ENCODE peak calls at places on chromosomes 4 and X, in four cellular contexts. One of them, this sample, is unnamed.

GRCh38 chr4:139227729-139228404 is 50.8 kb upstream of the ELF2 start:
- DNase-seq in HepG2: peak; percentile 38
- DNase-seq in K562: peak; percentile 43
- DNase-seq in GM12878: no peak
- DNase-seq in this sample: peak; percentile 16

GRCh38 chr4:172666711-172667368 is 501.8 kb upstream of the GALNT7 start:
- DNase-seq in HepG2: no peak
- DNase-seq in K562: no peak
- DNase-seq in GM12878: no peak
- DNase-seq in this sample: peak; percentile 61

GRCh38 chrX:31353095-31353494 is 281.3 kb upstream of the FTHL17 start:
- DNase-seq in K562: no peak
- DNase-seq in GM12878: no peak
- DNase-seq in HepG2: no peak
- DNase-seq in this sample: no peak

GRCh38 chr4:110134269-110134889 is 64.0 kb downstream of the ELOVL6 start:
- DNase-seq in K562: no peak
- DNase-seq in GM12878: no peak
- DNase-seq in HepG2: no peak
- DNase-seq in this sample: no peak

GRCh38 chr4:107120661-107121060 is 84.5 kb upstream of the DKK2 start:
- DNase-seq in GM12878: no peak
- DNase-seq in HepG2: no peak
- DNase-seq in K562: no peak
- DNase-seq in this sample: no peak

GRCh38 chr4:183533698-183534097 is 28.8 kb downstream of the ING2 start:
- DNase-seq in HepG2: no peak
- DNase-seq in K562: peak; percentile 53
- DNase-seq in GM12878: no peak
- DNase-seq in this sample: peak; percentile 35

GRCh38 chr4:78596111-78596742 is 44.7 kb downstream of the ANXA3 start:
- DNase-seq in GM12878: no peak
- DNase-seq in HepG2: no peak
- DNase-seq in K562: no peak
- DNase-seq in this sample: no peak

GRCh38 chr4:158796370-158797140 is 27.7 kb downstream of the FNIP2 start:
- DNase-seq in HepG2: no peak
- DNase-seq in K562: no peak
- DNase-seq in GM12878: no peak
- DNase-seq in this sample: no peak

GRCh38 chr4:47718691-47719090 is 119.2 kb downstream of the CORIN start:
- DNase-seq in HepG2: no peak
- DNase-seq in K562: no peak
- DNase-seq in GM12878: no peak
- DNase-seq in this sample: no peak

GRCh38 chrX:147333821-147334220 is 519.3 kb upstream of the CXorf51A start:
- DNase-seq in K562: no peak
- DNase-seq in HepG2: no peak
- DNase-seq in GM12878: no peak
- DNase-seq in this sample: no peak

GRCh38 chr4:47640911-47641310 is 155.8 kb downstream of the ATP10D start:
- DNase-seq in GM12878: no peak
- DNase-seq in K562: no peak
- DNase-seq in HepG2: no peak
- DNase-seq in this sample: no peak

GRCh38 chrX:100413231-100413630 is 3.2 kb upstream of the PCDH19 start:
- DNase-seq in K562: peak; percentile 36
- DNase-seq in HepG2: peak; percentile 33
- DNase-seq in GM12878: peak; percentile 2
- DNase-seq in this sample: peak; percentile 66

GRCh38 chr4:174427562-174428140 is 94.6 kb downstream of the HPGD start:
- DNase-seq in GM12878: no peak
- DNase-seq in K562: no peak
- DNase-seq in HepG2: no peak
- DNase-seq in this sample: no peak

GRCh38 chr4:174314770-174315169 is 31.1 kb downstream of the CEP44 start:
- DNase-seq in K562: no peak
- DNase-seq in GM12878: no peak
- DNase-seq in HepG2: no peak
- DNase-seq in this sample: no peak

GRCh38 chrX:24748196-24748595 is 54.5 kb downstream of the POLA1 start:
- DNase-seq in HepG2: no peak
- DNase-seq in GM12878: no peak
- DNase-seq in K562: no peak
- DNase-seq in this sample: no peak

GRCh38 chr4:147078875-147079658 is 133.4 kb upstream of the TTC29 start:
- DNase-seq in GM12878: no peak
- DNase-seq in HepG2: no peak
- DNase-seq in K562: no peak
- DNase-seq in this sample: no peak

GRCh38 chrX:140572724-140573123 is 67.9 kb upstream of the SOX3 start:
- DNase-seq in GM12878: peak; percentile 3
- DNase-seq in K562: peak; percentile 4
- DNase-seq in HepG2: peak; percentile 7
- DNase-seq in this sample: peak; percentile 59

GRCh38 chr4:47913858-47914218 is 545 bp downstream of the NFXL1 start:
- DNase-seq in GM12878: no peak
- DNase-seq in K562: no peak
- DNase-seq in HepG2: peak; percentile 13
- DNase-seq in this sample: peak; percentile 12

GRCh38 chr4:16858275-16858752 is 40.1 kb downstream of the LDB2 start:
- DNase-seq in HepG2: no peak
- DNase-seq in K562: no peak
- DNase-seq in GM12878: no peak
- DNase-seq in this sample: no peak

GRCh38 chr4:143692241-143692640 is 8.2 kb downstream of the FREM3 start:
- DNase-seq in HepG2: no peak
- DNase-seq in K562: no peak
- DNase-seq in GM12878: no peak
- DNase-seq in this sample: no peak

DNA sequence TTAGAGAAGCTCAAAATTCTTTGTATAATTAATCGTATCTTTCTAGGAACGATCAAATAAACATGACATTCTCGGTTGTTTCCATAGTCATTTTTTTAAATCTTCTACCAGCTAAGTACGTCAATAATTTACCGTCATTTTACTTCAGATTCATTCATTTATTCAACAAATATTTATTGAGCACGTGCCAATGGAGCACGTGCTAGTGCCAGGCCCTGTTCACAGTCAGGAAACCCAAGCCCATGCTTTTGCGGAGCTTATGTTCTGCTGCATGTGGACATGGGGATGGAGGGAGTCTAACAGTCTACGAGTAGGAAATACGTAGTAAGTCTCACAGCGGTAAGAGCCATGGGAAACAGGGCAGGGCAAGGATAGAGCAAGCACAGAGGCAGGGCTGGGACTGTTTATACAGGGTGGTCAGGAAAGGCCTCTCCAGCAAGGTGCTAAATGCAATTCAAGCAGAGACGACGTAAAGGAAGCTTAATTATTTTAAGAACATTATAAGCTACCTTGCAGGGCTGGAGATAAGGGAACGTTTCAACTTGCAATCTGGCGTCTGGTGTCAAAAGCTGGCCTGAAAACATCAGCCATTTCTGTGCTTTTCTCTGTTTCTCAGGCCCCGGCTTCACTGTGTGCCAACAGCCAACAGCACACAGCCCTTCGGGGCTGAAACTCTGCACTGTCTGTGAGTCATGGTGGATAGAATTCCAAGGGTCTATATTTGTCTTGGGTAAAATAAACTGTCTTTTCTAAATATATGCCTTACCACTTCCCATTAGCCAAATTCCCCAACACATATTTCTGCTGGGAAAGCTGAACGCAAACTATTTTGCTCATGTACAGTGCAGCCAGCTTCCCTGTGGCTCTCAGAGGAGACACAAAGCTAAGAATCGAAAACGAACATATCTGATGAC is 517.0 kb upstream of the ZFP42 start:
- DNase-seq in GM12878: no peak
- DNase-seq in HepG2: no peak
- DNase-seq in K562: no peak
- DNase-seq in this sample: no peak
- TF ChIP-seq TARDBP in GM12878: no peak
- TF ChIP-seq TARDBP in HepG2: no peak
- TF ChIP-seq TARDBP in K562: no peak
- TF ChIP-seq TARDBP in this sample: no peak

GRCh38 chr4:123379392-123379791 is 17.2 kb upstream of the SPRY1 start:
- DNase-seq in GM12878: no peak
- DNase-seq in HepG2: no peak
- DNase-seq in K562: no peak
- DNase-seq in this sample: no peak

GRCh38 chr4:123386608-123387007 is 10.0 kb upstream of the SPRY1 start:
- DNase-seq in K562: no peak
- DNase-seq in HepG2: no peak
- DNase-seq in GM12878: no peak
- DNase-seq in this sample: no peak

GRCh38 chr4:123381996-123382395 is 14.6 kb upstream of the SPRY1 start:
- DNase-seq in HepG2: no peak
- DNase-seq in GM12878: no peak
- DNase-seq in K562: no peak
- DNase-seq in this sample: no peak

GRCh38 chr4:123378794-123379193 is 17.8 kb upstream of the SPRY1 start:
- DNase-seq in GM12878: no peak
- DNase-seq in HepG2: no peak
- DNase-seq in K562: no peak
- DNase-seq in this sample: no peak

GRCh38 chr4:123380728-123381716 is 15.6 kb upstream of the SPRY1 start:
- DNase-seq in GM12878: no peak
- DNase-seq in K562: no peak
- DNase-seq in HepG2: no peak
- DNase-seq in this sample: no peak
- TF ChIP-seq FOXM1 in GM12878: no peak
- TF ChIP-seq FOXM1 in K562: no peak
- TF ChIP-seq FOXM1 in HepG2: no peak
- TF ChIP-seq FOXM1 in this sample: no peak

DNA sequence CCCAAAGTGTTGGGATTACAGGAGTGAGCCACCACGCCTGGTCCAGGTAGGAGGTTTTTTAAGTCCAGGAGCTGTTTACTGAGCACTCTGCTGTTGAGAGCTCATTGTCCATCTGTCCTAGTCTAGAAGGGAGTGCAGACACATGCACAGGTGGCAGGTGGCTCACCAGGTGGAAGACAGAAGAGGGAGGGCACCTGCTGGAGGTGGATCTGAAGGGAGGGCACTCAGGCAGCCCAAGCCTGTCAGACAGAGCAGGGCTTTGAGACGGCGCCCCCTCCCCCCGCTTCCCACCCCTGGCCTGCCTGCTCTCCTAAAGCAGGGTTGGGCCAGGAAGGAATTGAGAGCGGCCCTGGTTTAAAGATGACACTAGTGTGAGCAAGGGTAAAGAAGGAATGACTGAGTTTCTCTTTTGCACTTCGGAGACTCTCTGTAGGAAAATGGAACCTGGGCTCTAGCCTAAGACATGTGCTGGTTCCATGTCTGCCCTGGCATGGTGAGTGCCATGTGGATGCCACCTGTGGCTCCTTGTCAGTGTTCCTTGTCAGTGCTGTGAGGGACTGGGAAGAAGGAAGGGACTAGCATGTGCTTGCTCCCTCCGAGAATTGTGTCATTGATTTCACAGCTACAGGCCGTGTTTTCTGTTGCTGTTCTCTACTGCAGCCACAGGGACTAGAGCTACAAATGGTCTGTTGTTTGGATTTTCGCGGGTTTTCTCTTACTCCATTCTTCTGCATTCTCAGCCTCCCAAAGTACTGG is 108.6 kb downstream of the TNIP2 start:
- DNase-seq in GM12878: no peak
- DNase-seq in HepG2: no peak
- DNase-seq in K562: no peak
- DNase-seq in this sample: no peak
- TF ChIP-seq TARDBP in GM12878: no peak
- TF ChIP-seq TARDBP in HepG2: no peak
- TF ChIP-seq TARDBP in K562: no peak
- TF ChIP-seq TARDBP in this sample: no peak

GRCh38 chr4:154044118-154044517 is 255.2 kb upstream of the SFRP2 start:
- DNase-seq in GM12878: no peak
- DNase-seq in HepG2: no peak
- DNase-seq in K562: no peak
- DNase-seq in this sample: no peak

GRCh38 chr4:154045086-154045485 is 256.2 kb upstream of the SFRP2 start:
- DNase-seq in GM12878: no peak
- DNase-seq in HepG2: no peak
- DNase-seq in K562: no peak
- DNase-seq in this sample: no peak

GRCh38 chr4:154049457-154050181 is 260.7 kb upstream of the SFRP2 start:
- DNase-seq in HepG2: peak; percentile 9
- DNase-seq in GM12878: no peak
- DNase-seq in K562: peak; percentile 19
- DNase-seq in this sample: peak; percentile 51
- TF ChIP-seq FOXM1 in HepG2: no peak
- TF ChIP-seq FOXM1 in GM12878: no peak
- TF ChIP-seq FOXM1 in K562: no peak
- TF ChIP-seq FOXM1 in this sample: no peak

GRCh38 chr4:77582716-77583115 is 22.9 kb upstream of the CXCL13 start:
- DNase-seq in GM12878: no peak
- DNase-seq in HepG2: no peak
- DNase-seq in K562: no peak
- DNase-seq in this sample: no peak
- TF ChIP-seq TARDBP in GM12878: no peak
- TF ChIP-seq TARDBP in HepG2: no peak
- TF ChIP-seq TARDBP in K562: no peak
- TF ChIP-seq TARDBP in this sample: no peak

GRCh38 chr4:893276-893994 is 38.7 kb downstream of the GAK start:
- DNase-seq in GM12878: no peak
- DNase-seq in HepG2: no peak
- DNase-seq in K562: no peak
- DNase-seq in this sample: no peak

GRCh38 chr4:892780-893179 is 39.3 kb downstream of the GAK start:
- DNase-seq in HepG2: no peak
- DNase-seq in GM12878: no peak
- DNase-seq in K562: no peak
- DNase-seq in this sample: no peak

GRCh38 chr4:889516-889915 is 42.6 kb downstream of the GAK start:
- DNase-seq in HepG2: no peak
- DNase-seq in K562: no peak
- DNase-seq in GM12878: no peak
- DNase-seq in this sample: no peak

GRCh38 chr4:890036-890695 is 42.0 kb downstream of the GAK start:
- DNase-seq in HepG2: no peak
- DNase-seq in GM12878: no peak
- DNase-seq in K562: no peak
- DNase-seq in this sample: no peak

GRCh38 chr4:891747-892146 is 40.4 kb downstream of the GAK start:
- DNase-seq in HepG2: peak; percentile 10
- DNase-seq in GM12878: no peak
- DNase-seq in K562: peak; percentile 31
- DNase-seq in this sample: peak; percentile 21
- TF ChIP-seq FOXM1 in HepG2: no peak
- TF ChIP-seq FOXM1 in GM12878: no peak
- TF ChIP-seq FOXM1 in K562: no peak
- TF ChIP-seq FOXM1 in this sample: no peak

DNA sequence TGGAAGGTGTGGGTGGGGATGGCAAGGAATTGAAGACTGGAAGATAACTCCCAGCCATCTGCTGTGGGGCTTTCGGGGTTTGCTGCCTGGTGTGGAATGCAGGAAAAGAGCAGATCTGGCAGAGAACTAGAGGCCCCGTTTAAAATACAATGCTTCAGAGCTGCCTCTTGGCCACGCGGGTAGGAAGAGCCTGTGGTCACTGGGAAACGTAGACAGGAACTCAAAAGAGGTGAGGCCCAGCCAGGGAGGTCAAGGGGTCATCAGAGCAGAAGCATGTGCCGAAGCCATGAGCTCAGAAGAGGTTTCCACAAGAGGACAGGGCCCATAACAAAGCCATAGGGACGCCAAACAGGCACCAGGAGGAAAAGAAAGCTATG is 14.5 kb upstream of the STS start:
- DNase-seq in HepG2: no peak
- DNase-seq in GM12878: no peak
- DNase-seq in K562: peak; percentile 45
- DNase-seq in this sample: no peak
- TF ChIP-seq TARDBP in HepG2: no peak
- TF ChIP-seq TARDBP in GM12878: no peak
- TF ChIP-seq TARDBP in K562: no peak
- TF ChIP-seq TARDBP in this sample: no peak

This sample was measured in HEK293T.